ENCODE peak calls at places on chromosomes 13 and 19, in nine cellular contexts. U is left colon; F is hypothalamus; S is ACHN; K is activated CD4-positive, alpha-beta T cell treated with anti-CD3 and anti-CD28 coated beads, Interleukin-2, amount 10 ng/mL, durations not matched to agents 7 days and 5 days; Q is ELR; T is lung; Y is SK-MEL-5; H is stromal cell of bone marrow. B is an unnamed sample.

GRCh38 chr13:39510296-39510695 is 92.7 kb downstream of the LHFPL6 start:
- DNase-seq in U (no peak), F (no peak), K (no peak), T (no peak), Y (no peak), H (no peak), S (no peak), Q (no peak), B (peak; percentile 29)

GRCh38 chr13:52353116-52353718 is 52.8 kb downstream of the THSD1 start:
- DNase-seq in H (peak; percentile 77), S (no peak), T (no peak), Q (peak; percentile 28), F (no peak), Y (no peak), K (no peak), U (no peak), B (peak; percentile 49)

GRCh38 chr19:51181913-51182419 is 39.9 kb downstream of the SIGLEC7 start:
- DNase-seq in Q (no peak), Y (no peak), T (no peak), S (no peak), U (no peak), K (no peak), H (no peak), F (no peak), B (no peak)

GRCh38 chr13:102597029-102598015 is 536 bp downstream of the TPP2 start:
- DNase-seq in Q (peak; percentile 43), S (peak; percentile 19), U (peak; percentile 56), H (no peak), Y (no peak), T (no peak), K (peak; percentile 17), F (no peak), B (peak; percentile 12)

GRCh38 chr19:44356383-44357111 is at the start of gene ZNF112:
- DNase-seq in S (peak; percentile 92), Y (peak; percentile 95), Q (peak; percentile 91), K (no peak), F (peak; percentile 57), U (peak; percentile 87), T (peak; percentile 92), H (peak; percentile 93), B (peak; percentile 93)

GRCh38 chr19:18290250-18291018 is 9.0 kb upstream of the JUND start:
- DNase-seq in Y (no peak), U (peak; percentile 62), K (peak; percentile 92), S (no peak), T (no peak), F (no peak), Q (no peak), H (no peak), B (no peak)

GRCh38 chr13:78978381-78978998 is 319.5 kb upstream of the OBI1 start:
- DNase-seq in K (peak; percentile 61), U (peak; percentile 20), S (peak; percentile 51), F (no peak), Q (peak; percentile 70), H (peak; percentile 19), T (peak; percentile 51), Y (peak; percentile 78), B (peak; percentile 51)

GRCh38 chr19:19403373-19403901 is 2.0 kb upstream of the GATAD2A start:
- DNase-seq in Y (no peak), S (peak; percentile 27), H (no peak), F (no peak), Q (peak; percentile 84), T (no peak), K (no peak), U (no peak), B (no peak)

GRCh38 chr13:40252241-40252640 is 414.2 kb downstream of the FOXO1 start:
- DNase-seq in F (no peak), U (no peak), T (no peak), Y (no peak), K (no peak), Q (no peak), S (no peak), H (no peak), B (no peak)

GRCh38 chr13:84417426-84417825 is 535.2 kb upstream of the SLITRK1 start:
- DNase-seq in T (no peak), Q (no peak), F (no peak), Y (no peak), H (peak; percentile 37), S (no peak), K (no peak), U (no peak), B (peak; percentile 49)

B was measured in foreskin keratinocyte.